ENCODE peak calls at places on chromosomes 12 and 14, in four cellular contexts. B is psoas muscle, D is HepG2, U is kidney. J is an unnamed sample.

GRCh38 chr12:111685322-111685810 is 390 bp downstream of the BRAP start:
- DNase-seq in B (no peak), U (no peak), D (peak; percentile 12), J (peak; percentile 40)

GRCh38 chr14:75717729-75718128 is 56.7 kb downstream of the TTLL5 start:
- DNase-seq in B (no peak), U (no peak), D (no peak), J (no peak)

GRCh38 chr12:115303751-115304309 is 619.9 kb upstream of the TBX3 start:
- DNase-seq in B (no peak), U (no peak), D (no peak), J (no peak)

GRCh38 chr12:89525002-89525823 is 617 bp upstream of the GALNT4 start:
- DNase-seq in U (peak; percentile 83), B (peak; percentile 65), D (peak; percentile 17), J (peak; percentile 63)

GRCh38 chr12:130205531-130205930 is 43.3 kb downstream of the FZD10 start:
- DNase-seq in D (no peak), B (no peak), U (no peak), J (no peak)

GRCh38 chr12:130104596-130105253 is 57.5 kb upstream of the FZD10 start:
- DNase-seq in U (peak; percentile 65), B (no peak), D (no peak), J (no peak)

GRCh38 chr12:131818821-131819585 is 9.2 kb upstream of the MMP17 start:
- DNase-seq in D (peak; percentile 54), U (no peak), B (peak; percentile 83), J (no peak)

GRCh38 chr14:64970776-64971451 is 1.2 kb downstream of the RAB15 start:
- DNase-seq in D (no peak), U (no peak), B (no peak), J (no peak)

GRCh38 chr12:46490635-46491034 is 118.1 kb upstream of the SLC38A2 start:
- DNase-seq in B (no peak), U (no peak), D (no peak), J (no peak)

GRCh38 chr14:59377991-59378720 is 87.0 kb downstream of the GPR135 start:
- DNase-seq in U (peak; percentile 75), D (no peak), B (no peak), J (no peak)

GRCh38 chr12:90390947-90391346 is 564.0 kb downstream of the CCER1 start:
- DNase-seq in D (no peak), B (no peak), U (no peak), J (no peak)

GRCh38 chr12:22467190-22467589 is 77.2 kb downstream of the C2CD5 start:
- DNase-seq in B (no peak), D (no peak), U (no peak), J (no peak)

GRCh38 chr12:114045333-114045732 is 79.2 kb upstream of the RBM19 start:
- DNase-seq in B (no peak), U (no peak), D (no peak), J (no peak)

GRCh38 chr12:65305346-65305950 is 27.0 kb downstream of the MSRB3 start:
- DNase-seq in U (no peak), D (no peak), B (no peak), J (no peak)

DNA sequence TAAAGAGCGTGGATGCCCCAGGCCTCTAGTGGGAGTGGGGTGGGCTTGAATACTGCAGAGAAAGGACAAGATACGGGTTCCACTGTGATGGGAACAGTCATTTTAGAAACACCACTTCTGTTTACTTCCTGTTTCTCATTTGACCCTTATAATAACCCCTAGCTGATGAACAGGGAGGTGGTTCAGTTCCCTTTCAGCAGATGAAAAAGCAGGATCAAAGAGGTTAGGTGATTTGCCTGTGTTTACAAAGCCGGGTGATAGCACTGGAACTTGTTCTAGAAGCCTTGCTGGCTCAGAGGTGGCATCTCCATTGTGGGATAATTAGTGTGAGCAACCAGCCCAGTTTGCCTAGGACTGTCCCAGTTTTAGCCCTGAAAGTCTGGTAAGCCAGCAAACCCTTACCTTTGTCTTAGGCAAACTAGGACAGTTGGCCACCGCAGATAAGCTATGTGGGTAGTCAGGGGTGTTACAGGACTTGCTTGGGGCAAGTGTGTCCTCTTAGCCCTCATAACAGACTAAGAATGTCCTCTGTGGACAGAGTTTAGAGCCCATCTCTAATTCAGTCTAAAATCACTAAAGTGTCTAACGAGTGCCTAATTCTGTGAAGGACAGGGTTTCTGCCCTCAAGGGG is 7.5 kb upstream of the LRP1-AS start:
- DNase-seq in D (peak; percentile 67), U (no peak), B (no peak), J (no peak)
- H3K36me3 ChIP-seq in D (peaks cover 64% of the 10 kb centered on the region), U (peaks cover 23% of the 10 kb centered on the region), B (peaks cover 33% of the 10 kb centered on the region), J (peaks cover 7% of the 10 kb centered on the region)

GRCh38 chr12:124485371-124485770 is 82.0 kb downstream of the NCOR2 start:
- DNase-seq in B (no peak), D (no peak), U (peak; percentile 72), J (no peak)
- H3K36me3 ChIP-seq in B (peaks cover 44% of the 10 kb centered on the region), D (peaks cover 15% of the 10 kb centered on the region), U (peaks cover 2% of the 10 kb centered on the region), J (peaks cover 1% of the 10 kb centered on the region)

GRCh38 chr12:45314770-45315169 is 98.9 kb downstream of the ANO6 start:
- DNase-seq in B (no peak), D (no peak), U (no peak), J (no peak)
- H3K36me3 ChIP-seq in B (peaks cover 39% of the 10 kb centered on the region), D (peaks cover 5% of the 10 kb centered on the region), U (peaks cover 3% of the 10 kb centered on the region), J (peaks cover 4% of the 10 kb centered on the region)

GRCh38 chr14:69711471-69712216 is 55.3 kb upstream of the SRSF5 start:
- DNase-seq in U (peak; percentile 74), D (no peak), B (peak; percentile 71), J (no peak)

GRCh38 chr14:69710378-69710777 is 56.6 kb upstream of the SRSF5 start:
- DNase-seq in D (no peak), B (no peak), U (no peak), J (no peak)

GRCh38 chr14:69711065-69711464 is 55.9 kb upstream of the SRSF5 start:
- DNase-seq in B (peak; percentile 88), D (no peak), U (peak; percentile 84), J (no peak)

GRCh38 chr14:69708049-69708448 is 58.9 kb upstream of the SRSF5 start:
- DNase-seq in D (no peak), B (no peak), U (no peak), J (no peak)

GRCh38 chr14:69708586-69709169 is 58.3 kb upstream of the SRSF5 start:
- DNase-seq in D (peak; percentile 41), U (peak; percentile 71), B (no peak), J (peak; percentile 49)
- H3K36me3 ChIP-seq in D (peaks cover 25% of the 10 kb centered on the region), U (peaks cover 36% of the 10 kb centered on the region), B (peaks cover 75% of the 10 kb centered on the region), J (peaks cover 2% of the 10 kb centered on the region)

GRCh38 chr14:34522496-34522895 is 17.0 kb downstream of the EAPP start:
- DNase-seq in B (no peak), D (no peak), U (no peak), J (no peak)

GRCh38 chr14:34527591-34527990 is 11.9 kb downstream of the EAPP start:
- DNase-seq in D (no peak), B (no peak), U (no peak), J (no peak)
- H3K36me3 ChIP-seq in D (peaks cover 88% of the 10 kb centered on the region), B (peaks cover 100% of the 10 kb centered on the region), U (peaks cover 40% of the 10 kb centered on the region), J (peaks cover under 1% of the 10 kb centered on the region)

GRCh38 chr12:13178568-13179158 is 17.9 kb upstream of the EMP1 start:
- DNase-seq in U (no peak), B (peak; percentile 63), D (no peak), J (no peak)

GRCh38 chr12:13177373-13177772 is 19.2 kb upstream of the EMP1 start:
- DNase-seq in B (no peak), D (no peak), U (no peak), J (no peak)

GRCh38 chr12:13175499-13175898 is 21.0 kb upstream of the EMP1 start:
- DNase-seq in D (no peak), U (no peak), B (no peak), J (no peak)

GRCh38 chr12:13177896-13178295 is 18.6 kb upstream of the EMP1 start:
- DNase-seq in U (no peak), D (no peak), B (no peak), J (no peak)

GRCh38 chr12:13176257-13176656 is 20.3 kb upstream of the EMP1 start:
- DNase-seq in D (no peak), U (no peak), B (no peak), J (no peak)
- H3K36me3 ChIP-seq in D (no peaks in the 10 kb centered on the region), U (no peaks in the 10 kb centered on the region), B (no peaks in the 10 kb centered on the region), J (no peaks in the 10 kb centered on the region)

DNA sequence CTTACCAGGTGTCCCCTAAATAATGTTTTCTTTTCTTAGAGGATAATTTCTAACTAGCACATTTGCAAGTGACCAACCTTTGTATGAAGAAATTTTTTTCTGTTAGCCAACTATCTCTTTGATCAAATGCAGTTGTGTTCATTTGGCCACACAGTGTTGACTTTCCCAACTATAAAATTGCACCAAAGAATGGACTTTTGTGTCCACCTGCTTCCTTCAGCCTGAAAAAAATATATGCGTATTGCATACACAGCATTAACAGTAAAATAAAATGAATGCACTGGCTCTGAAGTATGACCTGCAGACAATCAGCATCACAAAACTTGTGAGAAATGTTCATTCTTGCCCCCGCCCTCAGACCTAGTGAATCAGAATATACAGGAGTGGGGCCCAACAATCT is 342.0 kb downstream of the SEC23A start:
- DNase-seq in U (no peak), D (no peak), B (no peak), J (no peak)
- H3K36me3 ChIP-seq in U (no peaks in the 10 kb centered on the region), D (no peaks in the 10 kb centered on the region), B (no peaks in the 10 kb centered on the region), J (no peaks in the 10 kb centered on the region)

J was measured in Caco-2.